ENCODE peak calls at places on chromosome 12, in four cellular contexts. P is GM23338, S is Peyer's patch, Q is gastrocnemius medialis. H is an unnamed sample.

GRCh38 chr12:119649202-119649808 is 18.6 kb upstream of the PRKAB1 start:
- DNase-seq in P (peak; percentile 56), S (no peak), Q (no peak), H (no peak)

GRCh38 chr12:103627189-103627855 is 40.2 kb downstream of the STAB2 start:
- DNase-seq in P (no peak), S (no peak), Q (no peak), H (no peak)

GRCh38 chr12:6837370-6838060 is 3.2 kb upstream of the GNB3 start:
- DNase-seq in P (no peak), S (no peak), Q (no peak), H (no peak)

GRCh38 chr12:54051081-54051912 is 2.3 kb upstream of the HOXC4 start:
- DNase-seq in P (no peak), S (no peak), Q (no peak), H (no peak)

GRCh38 chr12:101695698-101696097 is 1.7 kb upstream of the CHPT1 start:
- DNase-seq in P (no peak), S (no peak), Q (no peak), H (no peak)

GRCh38 chr12:6946033-6946919 is 2.5 kb downstream of the C12orf57 start:
- DNase-seq in P (peak; percentile 95), S (peak; percentile 95), Q (no peak), H (peak; percentile 93)

GRCh38 chr12:6345319-6346071 is 3.6 kb upstream of the TNFRSF1A start:
- DNase-seq in P (no peak), S (peak; percentile 88), Q (no peak), H (no peak)

GRCh38 chr12:12127304-12127703 is 56.6 kb downstream of the BCL2L14 start:
- DNase-seq in P (no peak), S (no peak), Q (no peak), H (no peak)

GRCh38 chr12:30694971-30695326 is 720 bp downstream of the IPO8 start:
- DNase-seq in P (peak; percentile 63), S (peak; percentile 61), Q (peak; percentile 26), H (peak; percentile 54)

GRCh38 chr12:116599285-116600122 is 40.3 kb downstream of the MAP1LC3B2 start:
- DNase-seq in P (peak; percentile 86), S (peak; percentile 90), Q (peak; percentile 74), H (peak; percentile 79)
- H3K4me1 ChIP-seq in P (peaks cover 19% of the 10 kb centered on the region), S (no peaks in the 10 kb centered on the region), Q (peaks cover 20% of the 10 kb centered on the region), H (peaks cover 4% of the 10 kb centered on the region)

GRCh38 chr12:49208661-49209060 is 19.8 kb upstream of the TUBA1A start:
- DNase-seq in P (no peak), S (no peak), Q (no peak), H (no peak)
- H3K27ac ChIP-seq in P (no peak overlapping the region), S (no peak overlapping the region), Q (no peak overlapping the region), H (no peak overlapping the region)

GRCh38 chr12:24728366-24728765 is 220.5 kb downstream of the BCAT1 start:
- DNase-seq in P (peak; percentile 50), S (no peak), Q (no peak), H (no peak)
- TF ChIP-seq CTCF in P (peak; percentile 54), S (no peak), Q (no peak), H (no peak)

DNA sequence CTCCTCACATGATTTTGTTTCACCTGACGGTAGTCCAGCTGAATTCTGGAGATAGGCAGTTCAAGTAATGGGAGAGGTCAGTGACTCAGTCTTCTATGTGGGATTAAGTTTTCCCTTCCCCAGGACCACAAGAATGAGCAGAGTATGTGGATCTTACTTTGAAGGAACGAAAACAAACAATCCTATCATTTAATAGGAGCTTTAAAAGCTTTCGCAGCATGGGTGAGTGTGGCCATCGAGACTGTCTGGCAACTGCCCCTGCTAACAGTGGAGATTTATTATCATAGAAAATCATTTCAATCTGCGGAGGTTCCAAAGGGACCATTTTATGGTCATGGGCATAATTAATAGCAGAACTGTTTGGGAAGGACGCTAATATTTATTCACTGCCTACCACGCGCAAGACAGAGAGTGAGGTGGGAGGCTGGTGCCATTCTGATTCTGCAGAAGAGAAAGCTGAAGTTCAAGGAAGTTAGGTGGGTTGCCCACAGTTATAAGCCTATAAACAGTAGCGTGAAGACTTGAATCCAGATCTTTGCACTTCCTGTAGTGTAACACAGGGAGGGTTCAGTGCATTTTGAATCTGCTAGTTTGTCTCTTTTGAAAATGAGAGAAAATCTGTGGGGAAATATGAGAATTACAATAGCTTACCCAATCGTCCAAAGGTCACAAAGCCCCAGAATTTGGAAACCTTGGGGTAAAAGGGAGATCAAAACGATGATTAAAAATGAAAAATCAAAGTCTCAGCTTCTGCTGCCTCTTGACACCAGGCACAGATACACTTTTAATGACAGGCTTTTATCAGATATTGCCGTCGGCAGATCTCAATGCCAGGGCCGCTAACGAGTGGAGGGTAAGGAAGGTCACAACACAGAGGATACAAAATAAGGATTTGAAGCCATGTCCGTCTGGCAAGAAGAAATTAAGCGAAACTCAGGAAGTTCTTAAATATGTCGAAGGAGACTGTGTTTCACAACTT is 209.6 kb downstream of the CRADD start:
- DNase-seq in P (no peak), S (no peak), Q (no peak), H (no peak)
- H3K4me1 ChIP-seq in P (no peaks in the 10 kb centered on the region), S (no peaks in the 10 kb centered on the region), Q (no peaks in the 10 kb centered on the region), H (no peaks in the 10 kb centered on the region)

H was measured in lung.